ENCODE peak calls at places on chromosomes 1 and 21, in seven cellular contexts. One of them, this sample, is unnamed.

GRCh38 chr1:182676321-182676720 is 8.1 kb downstream of the RGS8 start:
- DNase-seq in uterus: no peak
- DNase-seq in GM06990: no peak
- DNase-seq in ascending aorta: no peak
- DNase-seq in A549: no peak
- DNase-seq in upper lobe of right lung: no peak
- DNase-seq in choroid plexus epithelial cell: no peak
- DNase-seq in this sample: no peak

GRCh38 chr1:67584938-67585337 is 100.1 kb upstream of the GADD45A start:
- DNase-seq in ascending aorta: peak
- DNase-seq in GM06990: no peak
- DNase-seq in upper lobe of right lung: no peak
- DNase-seq in A549: no peak
- DNase-seq in choroid plexus epithelial cell: no peak
- DNase-seq in uterus: no peak
- DNase-seq in this sample: no peak

GRCh38 chr1:81443288-81443687 is 357.4 kb upstream of the ADGRL2 start:
- DNase-seq in upper lobe of right lung: no peak
- DNase-seq in uterus: no peak
- DNase-seq in ascending aorta: no peak
- DNase-seq in A549: no peak
- DNase-seq in GM06990: no peak
- DNase-seq in choroid plexus epithelial cell: no peak
- DNase-seq in this sample: no peak

GRCh38 chr1:27643626-27644368 is 8.8 kb upstream of the FGR start:
- DNase-seq in ascending aorta: no peak
- DNase-seq in A549: peak
- DNase-seq in GM06990: peak
- DNase-seq in uterus: peak
- DNase-seq in choroid plexus epithelial cell: peak
- DNase-seq in upper lobe of right lung: no peak
- DNase-seq in this sample: peak

GRCh38 chr1:155941845-155942507 is 538 bp downstream of the RXFP4 start:
- DNase-seq in GM06990: no peak
- DNase-seq in choroid plexus epithelial cell: no peak
- DNase-seq in upper lobe of right lung: peak
- DNase-seq in uterus: no peak
- DNase-seq in A549: no peak
- DNase-seq in ascending aorta: no peak
- DNase-seq in this sample: no peak

GRCh38 chr1:19010995-19011696 is 54.7 kb upstream of the IFFO2 start:
- DNase-seq in uterus: peak
- DNase-seq in GM06990: peak
- DNase-seq in choroid plexus epithelial cell: peak
- DNase-seq in upper lobe of right lung: peak
- DNase-seq in A549: peak
- DNase-seq in ascending aorta: peak
- DNase-seq in this sample: peak

GRCh38 chr21:28215214-28215954 is 777.3 kb downstream of the LTN1 start:
- DNase-seq in GM06990: no peak
- DNase-seq in choroid plexus epithelial cell: peak
- DNase-seq in upper lobe of right lung: no peak
- DNase-seq in A549: no peak
- DNase-seq in uterus: peak
- DNase-seq in ascending aorta: no peak
- DNase-seq in this sample: peak

GRCh38 chr1:17875882-17876280 is 120.7 kb downstream of the ACTL8 start:
- DNase-seq in GM06990: no peak
- DNase-seq in uterus: no peak
- DNase-seq in upper lobe of right lung: peak
- DNase-seq in choroid plexus epithelial cell: peak
- DNase-seq in ascending aorta: peak
- DNase-seq in A549: no peak
- DNase-seq in this sample: peak

GRCh38 chr1:195981448-195982139 is 626.6 kb downstream of the KCNT2 start:
- DNase-seq in choroid plexus epithelial cell: peak
- DNase-seq in ascending aorta: no peak
- DNase-seq in GM06990: no peak
- DNase-seq in upper lobe of right lung: no peak
- DNase-seq in A549: peak
- DNase-seq in uterus: no peak
- DNase-seq in this sample: peak

GRCh38 chr1:234631721-234632125 is 21.7 kb upstream of the IRF2BP2 start:
- DNase-seq in GM06990: no peak
- DNase-seq in choroid plexus epithelial cell: peak
- DNase-seq in uterus: no peak
- DNase-seq in A549: peak
- DNase-seq in upper lobe of right lung: no peak
- DNase-seq in ascending aorta: no peak
- DNase-seq in this sample: peak

GRCh38 chr21:28397040-28397439 is 595.6 kb downstream of the LTN1 start:
- DNase-seq in A549: no peak
- DNase-seq in choroid plexus epithelial cell: no peak
- DNase-seq in uterus: no peak
- DNase-seq in ascending aorta: no peak
- DNase-seq in upper lobe of right lung: no peak
- DNase-seq in GM06990: no peak
- DNase-seq in this sample: no peak

GRCh38 chr21:31732891-31733520 is 1.1 kb upstream of the SCAF4 start:
- DNase-seq in GM06990: no peak
- DNase-seq in A549: peak
- DNase-seq in choroid plexus epithelial cell: peak
- DNase-seq in ascending aorta: no peak
- DNase-seq in upper lobe of right lung: no peak
- DNase-seq in uterus: no peak
- DNase-seq in this sample: no peak

GRCh38 chr1:230291731-230292620 is 134.2 kb downstream of the PGBD5 start:
- DNase-seq in A549: no peak
- DNase-seq in GM06990: no peak
- DNase-seq in uterus: no peak
- DNase-seq in choroid plexus epithelial cell: no peak
- DNase-seq in ascending aorta: no peak
- DNase-seq in upper lobe of right lung: peak
- DNase-seq in this sample: no peak

GRCh38 chr21:31218830-31219608 is 125.0 kb downstream of the TIAM1 start:
- DNase-seq in upper lobe of right lung: no peak
- DNase-seq in uterus: peak
- DNase-seq in ascending aorta: peak
- DNase-seq in GM06990: no peak
- DNase-seq in choroid plexus epithelial cell: peak
- DNase-seq in A549: no peak
- DNase-seq in this sample: peak

GRCh38 chr21:43345746-43346409 is 81.1 kb downstream of the SIK1 start:
- DNase-seq in GM06990: no peak
- DNase-seq in choroid plexus epithelial cell: peak
- DNase-seq in upper lobe of right lung: peak
- DNase-seq in uterus: no peak
- DNase-seq in A549: peak
- DNase-seq in ascending aorta: peak
- DNase-seq in this sample: peak

GRCh38 chr1:166197597-166197996 is 30.8 kb upstream of the FAM78B start:
- DNase-seq in GM06990: no peak
- DNase-seq in uterus: no peak
- DNase-seq in ascending aorta: no peak
- DNase-seq in choroid plexus epithelial cell: no peak
- DNase-seq in upper lobe of right lung: no peak
- DNase-seq in A549: no peak
- DNase-seq in this sample: peak

GRCh38 chr1:153866045-153866850 is 56.5 kb downstream of the GATAD2B start:
- DNase-seq in choroid plexus epithelial cell: peak
- DNase-seq in uterus: no peak
- DNase-seq in GM06990: no peak
- DNase-seq in ascending aorta: no peak
- DNase-seq in upper lobe of right lung: no peak
- DNase-seq in A549: no peak
- DNase-seq in this sample: peak

GRCh38 chr1:11961230-11961629 is 19.0 kb upstream of the MFN2 start:
- DNase-seq in GM06990: no peak
- DNase-seq in choroid plexus epithelial cell: peak
- DNase-seq in upper lobe of right lung: no peak
- DNase-seq in uterus: no peak
- DNase-seq in ascending aorta: no peak
- DNase-seq in A549: no peak
- DNase-seq in this sample: no peak

GRCh38 chr1:162633327-162633762 is 1.1 kb downstream of the DDR2 start:
- DNase-seq in choroid plexus epithelial cell: peak
- DNase-seq in ascending aorta: no peak
- DNase-seq in upper lobe of right lung: no peak
- DNase-seq in A549: no peak
- DNase-seq in GM06990: peak
- DNase-seq in uterus: no peak
- DNase-seq in this sample: peak

GRCh38 chr1:162632743-162633326 is 571 bp downstream of the DDR2 start:
- DNase-seq in A549: no peak
- DNase-seq in upper lobe of right lung: no peak
- DNase-seq in GM06990: no peak
- DNase-seq in ascending aorta: no peak
- DNase-seq in choroid plexus epithelial cell: peak
- DNase-seq in uterus: peak
- DNase-seq in this sample: peak

GRCh38 chr1:162632234-162632666 is at the start of gene DDR2:
- DNase-seq in A549: no peak
- DNase-seq in upper lobe of right lung: no peak
- DNase-seq in uterus: peak
- DNase-seq in ascending aorta: peak
- DNase-seq in GM06990: no peak
- DNase-seq in choroid plexus epithelial cell: peak
- DNase-seq in this sample: peak

GRCh38 chr1:162629651-162630050 is 2.6 kb upstream of the DDR2 start:
- DNase-seq in A549: no peak
- DNase-seq in upper lobe of right lung: no peak
- DNase-seq in uterus: no peak
- DNase-seq in choroid plexus epithelial cell: peak
- DNase-seq in GM06990: no peak
- DNase-seq in ascending aorta: no peak
- DNase-seq in this sample: peak

GRCh38 chr1:162631546-162632233 is 574 bp upstream of the DDR2 start:
- DNase-seq in GM06990: no peak
- DNase-seq in uterus: peak
- DNase-seq in A549: no peak
- DNase-seq in upper lobe of right lung: no peak
- DNase-seq in choroid plexus epithelial cell: peak
- DNase-seq in ascending aorta: no peak
- DNase-seq in this sample: peak
- H3K4me3 ChIP-seq in GM06990: peak
- H3K4me3 ChIP-seq in uterus: peak
- H3K4me3 ChIP-seq in A549: no peak
- H3K4me3 ChIP-seq in upper lobe of right lung: peak
- H3K4me3 ChIP-seq in choroid plexus epithelial cell: peak
- H3K4me3 ChIP-seq in ascending aorta: peak
- H3K4me3 ChIP-seq in this sample: peak

GRCh38 chr1:3078421-3078820 is 9.4 kb downstream of the PRDM16 start:
- DNase-seq in choroid plexus epithelial cell: no peak
- DNase-seq in uterus: no peak
- DNase-seq in A549: no peak
- DNase-seq in GM06990: no peak
- DNase-seq in upper lobe of right lung: no peak
- DNase-seq in ascending aorta: no peak
- DNase-seq in this sample: no peak

GRCh38 chr1:3079381-3080093 is 10.5 kb downstream of the PRDM16 start:
- DNase-seq in choroid plexus epithelial cell: no peak
- DNase-seq in A549: no peak
- DNase-seq in uterus: no peak
- DNase-seq in GM06990: no peak
- DNase-seq in upper lobe of right lung: no peak
- DNase-seq in ascending aorta: no peak
- DNase-seq in this sample: no peak

GRCh38 chr1:3080236-3080964 is 11.4 kb downstream of the PRDM16 start:
- DNase-seq in ascending aorta: no peak
- DNase-seq in uterus: no peak
- DNase-seq in A549: no peak
- DNase-seq in GM06990: no peak
- DNase-seq in upper lobe of right lung: no peak
- DNase-seq in choroid plexus epithelial cell: no peak
- DNase-seq in this sample: no peak

GRCh38 chr1:3077561-3077960 is 8.6 kb downstream of the PRDM16 start:
- DNase-seq in A549: no peak
- DNase-seq in upper lobe of right lung: no peak
- DNase-seq in uterus: no peak
- DNase-seq in GM06990: no peak
- DNase-seq in ascending aorta: no peak
- DNase-seq in choroid plexus epithelial cell: no peak
- DNase-seq in this sample: no peak

GRCh38 chr1:3078941-3079340 is 9.9 kb downstream of the PRDM16 start:
- DNase-seq in A549: no peak
- DNase-seq in upper lobe of right lung: no peak
- DNase-seq in choroid plexus epithelial cell: no peak
- DNase-seq in uterus: no peak
- DNase-seq in ascending aorta: no peak
- DNase-seq in GM06990: no peak
- DNase-seq in this sample: no peak
- TF ChIP-seq CTCF in A549: no peak
- TF ChIP-seq CTCF in upper lobe of right lung: no peak
- TF ChIP-seq CTCF in choroid plexus epithelial cell: no peak
- TF ChIP-seq CTCF in uterus: no peak
- TF ChIP-seq CTCF in ascending aorta: no peak
- TF ChIP-seq CTCF in GM06990: no peak
- TF ChIP-seq CTCF in this sample: no peak

GRCh38 chr1:56671542-56671941 is 26.4 kb downstream of the PRKAA2 start:
- DNase-seq in GM06990: no peak
- DNase-seq in ascending aorta: no peak
- DNase-seq in upper lobe of right lung: no peak
- DNase-seq in choroid plexus epithelial cell: no peak
- DNase-seq in uterus: no peak
- DNase-seq in A549: no peak
- DNase-seq in this sample: no peak
- H3K4me3 ChIP-seq in GM06990: no peak
- H3K4me3 ChIP-seq in ascending aorta: no peak
- H3K4me3 ChIP-seq in upper lobe of right lung: no peak
- H3K4me3 ChIP-seq in choroid plexus epithelial cell: no peak
- H3K4me3 ChIP-seq in uterus: no peak
- H3K4me3 ChIP-seq in A549: no peak
- H3K4me3 ChIP-seq in this sample: no peak

DNA sequence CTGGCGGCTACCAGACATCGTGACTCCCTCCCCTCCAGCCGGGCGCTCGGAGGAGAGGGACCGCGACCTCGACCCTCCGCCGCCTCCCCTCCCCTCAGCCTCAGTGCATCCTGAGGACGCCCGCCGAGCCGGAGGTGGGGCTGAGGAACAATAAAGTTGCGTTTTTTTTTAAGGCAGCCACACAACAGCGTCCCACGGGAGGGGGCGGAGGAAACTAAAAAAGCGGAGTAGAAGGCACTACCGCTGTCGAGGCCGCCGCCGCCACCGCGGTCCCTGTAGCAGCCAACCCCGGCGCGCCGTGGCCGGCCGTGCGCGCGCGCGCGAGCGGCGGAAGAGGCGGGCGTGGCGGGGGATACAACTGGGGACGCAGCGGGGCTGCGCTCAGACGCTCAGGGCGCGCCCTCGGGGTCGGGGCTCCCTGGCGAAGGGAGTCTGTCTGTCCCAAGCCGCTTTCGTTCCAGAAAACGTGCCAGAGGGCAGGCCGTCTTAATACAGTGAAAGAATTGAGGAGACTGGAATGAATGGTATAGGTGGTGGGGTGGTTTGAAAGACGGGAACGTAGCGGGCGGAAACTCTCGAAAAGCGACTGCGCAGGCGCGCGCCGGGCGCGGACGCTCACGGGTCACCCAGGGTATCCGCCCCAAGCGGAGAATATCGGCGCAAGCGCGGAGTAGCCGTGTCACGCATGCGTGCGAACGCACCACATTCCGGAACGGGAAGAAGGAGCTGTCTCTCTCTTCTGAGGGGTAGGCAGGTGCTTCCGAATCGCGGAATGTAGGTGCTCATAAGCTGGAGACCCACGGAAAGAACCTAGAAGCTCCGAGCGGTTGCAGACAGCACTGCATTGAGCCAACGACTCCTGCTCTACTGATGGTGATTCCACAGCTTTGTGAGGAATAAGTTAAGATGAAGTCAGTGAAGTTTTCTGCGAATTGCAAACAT is at the start of gene COP1:
- DNase-seq in uterus: peak
- DNase-seq in upper lobe of right lung: peak
- DNase-seq in GM06990: peak
- DNase-seq in A549: peak
- DNase-seq in choroid plexus epithelial cell: peak
- DNase-seq in ascending aorta: peak
- DNase-seq in this sample: peak
- TF ChIP-seq CTCF in uterus: no peak
- TF ChIP-seq CTCF in upper lobe of right lung: peak
- TF ChIP-seq CTCF in GM06990: no peak
- TF ChIP-seq CTCF in A549: no peak
- TF ChIP-seq CTCF in choroid plexus epithelial cell: peak
- TF ChIP-seq CTCF in ascending aorta: no peak
- TF ChIP-seq CTCF in this sample: no peak